ENCODE peak calls at places on chromosomes 11 and 22, in ten cellular contexts. W, B, H, X, G, Q, Z, K, U and I are unnamed samples.

GRCh38 chr11:77091146-77091940 is 11.3 kb upstream of the OMP start:
- DNase-seq in W (peak; percentile 67), B (peak; percentile 92), H (peak; percentile 92), X (peak; percentile 75), G (peak; percentile 76), Q (peak; percentile 86), Z (peak; percentile 67), K (peak; percentile 89), U (peak; percentile 93), I (no peak)

GRCh38 chr22:17368727-17369552 is at the start of gene CECR2:
- DNase-seq in W (peak; percentile 20), B (peak; percentile 49), H (peak; percentile 21), X (peak; percentile 61), G (peak; percentile 58), Q (no peak), Z (no peak), K (no peak), U (peak; percentile 85), I (no peak)

GRCh38 chr11:121485221-121485620 is 32.5 kb upstream of the SORL1-AS1 start:
- DNase-seq in W (no peak), B (no peak), H (no peak), X (no peak), G (no peak), Q (no peak), Z (no peak), K (no peak), U (no peak), I (no peak)

GRCh38 chr11:72831521-72832300 is 17.5 kb downstream of the ATG16L2 start:
- DNase-seq in W (peak; percentile 70), B (peak; percentile 88), H (peak; percentile 83), X (peak; percentile 85), G (peak; percentile 80), Q (peak; percentile 85), Z (peak; percentile 60), K (peak; percentile 87), U (peak; percentile 94), I (no peak)

GRCh38 chr11:118217575-118217974 is 7.2 kb downstream of the JAML start:
- DNase-seq in W (no peak), B (no peak), H (no peak), X (no peak), G (peak; percentile 31), Q (no peak), Z (no peak), K (no peak), U (no peak), I (no peak)

GRCh38 chr11:3050386-3051325 is 6.6 kb downstream of the CARS1 start:
- DNase-seq in W (no peak), B (no peak), H (no peak), X (no peak), G (no peak), Q (no peak), Z (no peak), K (no peak), U (no peak), I (no peak)

GRCh38 chr22:46328066-46328465 is 7.4 kb upstream of the TRMU start:
- DNase-seq in W (no peak), B (no peak), H (no peak), X (no peak), G (no peak), Q (no peak), Z (no peak), K (no peak), U (no peak), I (no peak)

GRCh38 chr22:46501701-46502100 is 35.7 kb downstream of the CELSR1 start:
- DNase-seq in W (peak; percentile 83), B (no peak), H (no peak), X (peak; percentile 81), G (peak; percentile 51), Q (peak; percentile 60), Z (peak; percentile 67), K (peak; percentile 14), U (no peak), I (peak; percentile 8)

GRCh38 chr11:27385245-27385644 is 22.2 kb upstream of the CCDC34 start:
- DNase-seq in W (peak; percentile 85), B (no peak), H (no peak), X (peak; percentile 97), G (no peak), Q (no peak), Z (peak; percentile 74), K (no peak), U (no peak), I (no peak)

GRCh38 chr11:62721994-62722393 is 5.3 kb downstream of the HNRNPUL2 start:
- DNase-seq in W (peak; percentile 39), B (no peak), H (no peak), X (peak; percentile 44), G (peak; percentile 56), Q (no peak), Z (no peak), K (no peak), U (peak; percentile 24), I (no peak)

GRCh38 chr22:42683599-42684283 is 34.5 kb upstream of the CYB5R3 start:
- DNase-seq in W (no peak), B (no peak), H (peak; percentile 53), X (no peak), G (no peak), Q (no peak), Z (no peak), K (no peak), U (no peak), I (peak; percentile 69)

GRCh38 chr11:47376543-47377371 is 1.6 kb downstream of the SPI1 start:
- DNase-seq in W (no peak), B (peak; percentile 52), H (peak; percentile 39), X (peak; percentile 12), G (peak; percentile 87), Q (no peak), Z (no peak), K (no peak), U (peak; percentile 37), I (no peak)
- TF ChIP-seq CTCF in W (no peak), B (no peak), H (no peak), X (no peak), G (no peak), Q (no peak), Z (no peak), K (no peak), U (peak; percentile 20), I (no peak)

GRCh38 chr11:75380245-75380644 is 19.1 kb upstream of the RPS3 start:
- DNase-seq in W (no peak), B (no peak), H (no peak), X (no peak), G (no peak), Q (no peak), Z (no peak), K (no peak), U (no peak), I (no peak)

GRCh38 chr11:75371930-75372876 is 20.7 kb upstream of the ARRB1 start:
- DNase-seq in W (no peak), B (peak; percentile 62), H (peak; percentile 39), X (peak; percentile 72), G (no peak), Q (peak; percentile 32), Z (peak; percentile 39), K (peak; percentile 34), U (no peak), I (no peak)

GRCh38 chr11:75374646-75375045 is 23.2 kb upstream of the ARRB1 start:
- DNase-seq in W (no peak), B (no peak), H (no peak), X (no peak), G (no peak), Q (no peak), Z (no peak), K (no peak), U (no peak), I (no peak)

GRCh38 chr11:75375626-75376025 is 23.7 kb upstream of the RPS3 start:
- DNase-seq in W (no peak), B (no peak), H (no peak), X (no peak), G (no peak), Q (no peak), Z (no peak), K (no peak), U (no peak), I (no peak)

GRCh38 chr11:75376175-75376574 is 23.1 kb upstream of the RPS3 start:
- DNase-seq in W (no peak), B (no peak), H (no peak), X (no peak), G (peak; percentile 60), Q (no peak), Z (no peak), K (no peak), U (peak; percentile 44), I (no peak)
- TF ChIP-seq CTCF in W (no peak), B (no peak), H (no peak), X (no peak), G (peak; percentile 32), Q (no peak), Z (peak; percentile 48), K (no peak), U (peak; percentile 52), I (no peak)

GRCh38 chr11:45933131-45933821 is 10.8 kb downstream of the LARGE2 start:
- DNase-seq in W (peak; percentile 35), B (no peak), H (no peak), X (no peak), G (no peak), Q (no peak), Z (peak; percentile 35), K (no peak), U (no peak), I (no peak)

GRCh38 chr11:45936655-45937054 is 14.2 kb downstream of the LARGE2 start:
- DNase-seq in W (no peak), B (no peak), H (no peak), X (no peak), G (no peak), Q (no peak), Z (no peak), K (no peak), U (no peak), I (no peak)

GRCh38 chr11:45935349-45936064 is 13.1 kb downstream of the LARGE2 start:
- DNase-seq in W (no peak), B (no peak), H (no peak), X (no peak), G (no peak), Q (no peak), Z (no peak), K (no peak), U (no peak), I (no peak)

GRCh38 chr11:45933846-45934579 is 11.6 kb downstream of the LARGE2 start:
- DNase-seq in W (no peak), B (no peak), H (no peak), X (no peak), G (no peak), Q (no peak), Z (no peak), K (no peak), U (no peak), I (no peak)

GRCh38 chr11:45934580-45935318 is 12.3 kb downstream of the LARGE2 start:
- DNase-seq in W (no peak), B (no peak), H (no peak), X (no peak), G (no peak), Q (no peak), Z (no peak), K (no peak), U (no peak), I (no peak)
- TF ChIP-seq CTCF in W (no peak), B (no peak), H (no peak), X (no peak), G (no peak), Q (no peak), Z (no peak), K (no peak), U (no peak), I (no peak)

DNA sequence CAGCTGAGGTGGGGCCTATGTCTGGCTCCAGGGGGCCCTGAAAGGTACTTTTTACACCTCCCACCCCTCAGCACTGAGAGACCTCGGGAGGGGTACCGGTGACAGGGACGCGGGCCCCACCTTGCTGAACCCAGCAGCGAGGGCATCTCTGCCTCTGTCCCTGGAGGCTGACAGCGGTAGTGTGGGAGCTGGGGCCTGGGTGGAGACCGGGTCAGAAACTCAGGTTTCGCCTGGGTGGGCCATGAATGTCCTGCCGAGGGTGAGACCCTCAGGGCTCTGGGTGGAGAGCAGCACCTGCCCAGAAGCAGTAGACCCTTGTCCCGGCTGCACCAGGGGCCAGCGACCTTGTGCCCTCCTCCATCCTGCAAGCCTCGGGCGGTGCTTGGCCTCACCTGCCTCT is 22.2 kb downstream of the PTDSS2 start:
- DNase-seq in W (no peak), B (no peak), H (no peak), X (no peak), G (no peak), Q (no peak), Z (no peak), K (no peak), U (peak; percentile 47), I (no peak)
- TF ChIP-seq CTCF in W (no peak), B (no peak), H (no peak), X (no peak), G (no peak), Q (no peak), Z (peak; percentile 26), K (no peak), U (no peak), I (no peak)